ENCODE peak calls at places on chromosomes 4 and X, in seven cellular contexts. C is fibroblast of lung, J is IMR-90, Z is Calu3, I is cardiac fibroblast, T is AG10803, R is endothelial cell. E is an unnamed sample.

GRCh38 chr4:187027231-187027760 is 303.6 kb upstream of the FAT1 start:
- DNase-seq in I (no peak), T (peak), Z (no peak), C (no peak), R (no peak), J (peak), E (peak)

GRCh38 chr4:38920186-38920585 is 52.6 kb downstream of the FAM114A1 start:
- DNase-seq in T (peak), Z (no peak), R (no peak), C (peak), I (no peak), J (peak), E (no peak)

GRCh38 chrX:118682258-118683014 is 45.0 kb upstream of the IL13RA1 start:
- DNase-seq in J (no peak), T (no peak), R (no peak), Z (no peak), I (peak), C (no peak), E (peak)

GRCh38 chr4:127416092-127416491 is 216.7 kb upstream of the INTU start:
- DNase-seq in R (no peak), C (no peak), T (peak), Z (no peak), I (no peak), J (no peak), E (no peak)

GRCh38 chr4:20565075-20565721 is 135.1 kb upstream of the PACRGL start:
- DNase-seq in T (no peak), C (peak), I (peak), J (peak), Z (no peak), R (no peak), E (peak)

GRCh38 chrX:134569306-134569705 is 89.0 kb downstream of the PLAC1 start:
- DNase-seq in I (no peak), C (no peak), J (no peak), T (no peak), Z (no peak), R (no peak), E (no peak)

GRCh38 chr4:52954771-52955170 is 92.7 kb downstream of the RASL11B start:
- DNase-seq in C (no peak), I (no peak), J (peak), T (no peak), R (no peak), Z (no peak), E (peak)

GRCh38 chr4:104494822-104495559 is at the start of gene CXXC4:
- DNase-seq in R (peak), I (peak), Z (peak), T (peak), C (peak), J (peak), E (peak)

GRCh38 chrX:19723427-19723826 is 164.0 kb downstream of the SH3KBP1 start:
- DNase-seq in C (no peak), Z (no peak), I (no peak), T (no peak), R (no peak), J (no peak), E (no peak)

GRCh38 chr4:25378130-25378743 is 1.2 kb downstream of the ANAPC4 start:
- DNase-seq in R (no peak), I (no peak), C (no peak), J (no peak), Z (no peak), T (no peak), E (no peak)

GRCh38 chrX:119728487-119728886 is 29.9 kb upstream of the SOWAHD start:
- DNase-seq in C (no peak), R (peak), J (no peak), I (no peak), Z (peak), T (no peak), E (peak)

GRCh38 chr4:17336524-17336941 is 175.4 kb downstream of the QDPR start:
- DNase-seq in R (peak), I (peak), C (peak), Z (peak), J (peak), T (no peak), E (no peak)

GRCh38 chr4:76601791-76602190 is 166.8 kb downstream of the SHROOM3 start:
- DNase-seq in J (peak), I (peak), Z (no peak), R (peak), T (peak), C (peak), E (peak)

GRCh38 chr4:100257567-100257966 is 67.3 kb upstream of the DDIT4L start:
- DNase-seq in J (peak), R (no peak), I (no peak), T (no peak), Z (peak), C (no peak), E (no peak)

GRCh38 chr4:6551660-6552059 is 23.3 kb upstream of the MAN2B2 start:
- DNase-seq in J (no peak), C (no peak), I (no peak), Z (no peak), R (no peak), T (no peak), E (no peak)

GRCh38 chr4:174714393-174715211 is 114.4 kb downstream of the GLRA3 start:
- DNase-seq in J (peak), Z (peak), R (peak), T (peak), I (peak), C (peak), E (peak)

GRCh38 chrX:71666240-71667223 is 814 bp upstream of the LOC101059915 start:
- DNase-seq in C (no peak), T (no peak), Z (no peak), J (no peak), I (no peak), R (no peak), E (no peak)

GRCh38 chrX:19739683-19740082 is 147.7 kb downstream of the SH3KBP1 start:
- DNase-seq in J (peak), T (peak), R (peak), C (peak), Z (peak), I (peak), E (peak)

GRCh38 chr4:13733817-13734216 is 106.3 kb upstream of the BOD1L1 start:
- DNase-seq in I (peak), J (no peak), R (no peak), Z (no peak), C (no peak), T (no peak), E (peak)

GRCh38 chr4:151658959-151659593 is 101.7 kb downstream of the GATB start:
- DNase-seq in C (peak), I (peak), R (no peak), Z (no peak), J (peak), T (peak), E (peak)

GRCh38 chr4:24686866-24687672 is 102.7 kb upstream of the DHX15 start:
- DNase-seq in T (peak), I (no peak), Z (no peak), J (no peak), C (no peak), R (no peak), E (peak)

GRCh38 chrX:132146456-132146855 is 18.6 kb upstream of the FRMD7 start:
- DNase-seq in J (no peak), T (no peak), Z (no peak), I (no peak), C (no peak), R (no peak), E (no peak)

GRCh38 chrX:6026484-6026883 is 202.2 kb downstream of the NLGN4X start:
- DNase-seq in T (no peak), C (no peak), J (no peak), I (no peak), Z (no peak), R (no peak), E (no peak)

GRCh38 chr4:153535735-153536494 is 69.8 kb downstream of the TMEM131L start:
- DNase-seq in J (peak), Z (no peak), C (no peak), R (no peak), T (peak), I (peak), E (peak)

GRCh38 chr4:168183717-168184571 is 91.6 kb downstream of the ANXA10 start:
- DNase-seq in I (peak), Z (no peak), C (peak), R (no peak), J (peak), T (peak), E (peak)

GRCh38 chr4:6452116-6452896 is 20.1 kb downstream of the PPP2R2C start:
- DNase-seq in R (no peak), J (no peak), I (no peak), C (no peak), Z (no peak), T (no peak), E (no peak)

GRCh38 chr4:125591290-125591689 is 276.5 kb downstream of the FAT4 start:
- DNase-seq in T (no peak), Z (no peak), I (no peak), C (no peak), R (no peak), J (no peak), E (no peak)

GRCh38 chr4:66558651-66559050 is 888.4 kb upstream of the EPHA5 start:
- DNase-seq in C (peak), Z (no peak), J (no peak), T (peak), I (peak), R (no peak), E (no peak)
- TF ChIP-seq CTCF in C (no peak), Z (no peak), J (no peak), T (no peak), I (no peak), R (no peak), E (no peak)

GRCh38 chrX:120768254-120768653 is 107.4 kb downstream of the CT47B1 start:
- DNase-seq in I (peak), J (no peak), C (no peak), Z (no peak), T (no peak), R (no peak), E (no peak)

GRCh38 chrX:120768681-120769080 is 107.0 kb downstream of the CT47B1 start:
- DNase-seq in J (peak), I (peak), R (no peak), C (peak), Z (no peak), T (peak), E (peak)

GRCh38 chrX:120773801-120774200 is 101.9 kb downstream of the CT47B1 start:
- DNase-seq in R (no peak), I (no peak), T (no peak), J (no peak), C (no peak), Z (no peak), E (no peak)

GRCh38 chrX:120774611-120775010 is 101.1 kb downstream of the CT47B1 start:
- DNase-seq in Z (no peak), J (no peak), C (no peak), T (no peak), I (peak), R (no peak), E (peak)

GRCh38 chrX:120769576-120770341 is 105.9 kb downstream of the CT47B1 start:
- DNase-seq in C (peak), T (peak), I (peak), J (peak), Z (peak), R (no peak), E (peak)
- TF ChIP-seq CTCF in C (no peak), T (peak), I (peak), J (peak), Z (no peak), R (no peak), E (peak)

GRCh38 chr4:102625232-102625930 is 124.2 kb downstream of the NFKB1 start:
- DNase-seq in I (peak), Z (peak), C (no peak), J (peak), T (peak), R (no peak), E (peak)
- TF ChIP-seq CTCF in I (peak), Z (no peak), C (peak), J (peak), T (peak), R (no peak), E (peak)

GRCh38 chr4:93659629-93660028 is 168.9 kb upstream of the ATOH1 start:
- DNase-seq in Z (no peak), I (no peak), R (no peak), J (peak), C (no peak), T (no peak), E (no peak)

GRCh38 chr4:93657527-93657926 is 171.0 kb upstream of the ATOH1 start:
- DNase-seq in I (no peak), R (no peak), C (no peak), J (no peak), T (no peak), Z (no peak), E (no peak)

GRCh38 chr4:93660036-93660435 is 168.5 kb upstream of the ATOH1 start:
- DNase-seq in Z (no peak), R (no peak), T (no peak), I (no peak), C (no peak), J (no peak), E (no peak)

GRCh38 chr4:93654276-93654675 is 174.3 kb upstream of the ATOH1 start:
- DNase-seq in C (no peak), I (no peak), T (no peak), R (no peak), J (no peak), Z (no peak), E (no peak)

GRCh38 chr4:93658443-93658842 is 170.1 kb upstream of the ATOH1 start:
- DNase-seq in J (peak), Z (no peak), C (peak), R (no peak), I (no peak), T (no peak), E (no peak)
- TF ChIP-seq CTCF in J (no peak), Z (no peak), C (no peak), R (no peak), I (no peak), T (no peak), E (no peak)

DNA sequence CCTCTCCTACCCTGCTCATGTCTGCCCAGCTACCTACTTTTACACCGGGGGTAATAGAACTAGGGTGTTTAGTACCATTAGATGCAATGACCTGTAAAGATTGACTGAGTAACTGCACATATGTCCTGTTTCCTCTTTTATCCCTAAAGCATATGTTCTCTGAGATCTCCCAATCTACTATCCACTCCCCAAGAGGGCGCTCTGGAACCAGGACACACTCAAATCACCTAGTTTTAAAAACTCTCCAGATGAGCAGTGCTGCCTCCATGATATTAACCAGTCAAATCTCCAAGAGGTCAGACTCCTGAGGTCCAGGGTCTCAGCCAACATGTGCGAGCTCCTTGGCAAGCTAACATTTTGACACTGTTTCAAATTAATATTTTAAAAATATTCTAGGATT is 87.0 kb upstream of the TSPAN5 start:
- DNase-seq in C (no peak), R (peak), J (peak), Z (no peak), I (peak), T (peak), E (peak)
- TF ChIP-seq CTCF in C (peak), R (no peak), J (peak), Z (no peak), I (peak), T (peak), E (peak)

GRCh38 chr4:103074598-103075434 is 1.7 kb downstream of the SLC9B2 start:
- DNase-seq in J (peak), I (no peak), T (peak), Z (no peak), R (no peak), C (peak), E (peak)
- TF ChIP-seq CTCF in J (no peak), I (no peak), T (no peak), Z (no peak), R (no peak), C (no peak), E (no peak)